ENCODE peak calls at places on chromosomes 12 and 14, in seven cellular contexts. I is cardiac fibroblast; K is nephron progenitor cell; P is NCI-H2081; Z is activated T-cell treated with anti-CD3 and anti-CD28 coated beads, Interleukin-2, amount 50 U/mL, for 72 hours; A is ELF-1; B is HFF-Myc. M is an unnamed sample.

GRCh38 chr12:22477166-22477893 is 67.0 kb downstream of the C2CD5 start:
- DNase-seq in I (peak), K (no peak), P (no peak), Z (no peak), A (no peak), B (peak), M (peak)

GRCh38 chr12:118337194-118337838 is 35.4 kb downstream of the TAOK3 start:
- DNase-seq in I (peak), K (no peak), P (no peak), Z (no peak), A (no peak), B (peak), M (no peak)

GRCh38 chr12:6312529-6313325 is 2.2 kb downstream of the PLEKHG6 start:
- DNase-seq in I (peak), K (peak), P (no peak), Z (no peak), A (peak), B (no peak), M (peak)

GRCh38 chr12:110585231-110585799 is 2.2 kb upstream of the PPTC7 start:
- DNase-seq in I (no peak), K (no peak), P (no peak), Z (peak), A (no peak), B (no peak), M (no peak)

GRCh38 chr14:99524091-99524661 is 43.0 kb downstream of the CCNK start:
- DNase-seq in I (no peak), K (peak), P (peak), Z (no peak), A (no peak), B (no peak), M (no peak)

GRCh38 chr14:100546051-100546443 is 41.2 kb downstream of the BEGAIN start:
- DNase-seq in I (no peak), K (no peak), P (no peak), Z (peak), A (peak), B (no peak), M (no peak)

GRCh38 chr12:30828686-30829085 is 73.9 kb upstream of the CAPRIN2 start:
- DNase-seq in I (no peak), K (no peak), P (no peak), Z (no peak), A (no peak), B (no peak), M (no peak)

GRCh38 chr12:131027876-131028586 is 74.3 kb downstream of the ADGRD1 start:
- DNase-seq in I (no peak), K (no peak), P (no peak), Z (no peak), A (no peak), B (no peak), M (no peak)

GRCh38 chr14:24535737-24536136 is 27.7 kb upstream of the CMA1 start:
- DNase-seq in I (no peak), K (no peak), P (no peak), Z (peak), A (no peak), B (no peak), M (no peak)

GRCh38 chr12:120468271-120468845 is 1.2 kb downstream of the SRSF9 start:
- DNase-seq in I (peak), K (peak), P (no peak), Z (peak), A (peak), B (no peak), M (peak)

GRCh38 chr12:66131067-66131688 is 628 bp upstream of the LLPH start:
- DNase-seq in I (no peak), K (no peak), P (no peak), Z (no peak), A (no peak), B (no peak), M (no peak)

GRCh38 chr14:40252817-40253447 is 820.7 kb upstream of the FBXO33 start:
- DNase-seq in I (no peak), K (no peak), P (no peak), Z (no peak), A (peak), B (no peak), M (peak)

GRCh38 chr12:49971141-49971540 is 1.6 kb upstream of the AQP6 start:
- DNase-seq in I (no peak), K (no peak), P (no peak), Z (no peak), A (no peak), B (no peak), M (no peak)

GRCh38 chr14:32251530-32251929 is 48.5 kb upstream of the RNU6-8 start:
- DNase-seq in I (no peak), K (no peak), P (no peak), Z (no peak), A (no peak), B (no peak), M (no peak)

GRCh38 chr14:71122866-71123565 is 215.8 kb downstream of the PCNX1 start:
- DNase-seq in I (no peak), K (no peak), P (no peak), Z (no peak), A (no peak), B (no peak), M (no peak)

GRCh38 chr12:104360988-104361707 is 57.6 kb downstream of the EID3 start:
- DNase-seq in I (peak), K (no peak), P (no peak), Z (no peak), A (no peak), B (no peak), M (no peak)